ENCODE peak calls at places on chromosomes 1 and 21, in four cellular contexts. M is GM12878, D is H1, W is HepG2. O is an unnamed sample.

GRCh38 chr1:238199325-238199724 is 308.6 kb upstream of the ZP4 start:
- DNase-seq in W (no peak), M (no peak), D (no peak), O (no peak)

GRCh38 chr1:24392982-24393645 is 20.5 kb downstream of the STPG1 start:
- DNase-seq in W (no peak), M (no peak), D (peak; percentile 42), O (no peak)

GRCh38 chr21:37562920-37563640 is 196.5 kb downstream of the DYRK1A start:
- DNase-seq in M (no peak), D (no peak), W (no peak), O (no peak)

GRCh38 chr1:28718601-28719331 is 18.0 kb upstream of the YTHDF2 start:
- DNase-seq in M (no peak), W (no peak), D (no peak), O (no peak)

GRCh38 chr1:113872219-113872934 is 865 bp upstream of the PTPN22 start:
- DNase-seq in M (no peak), D (no peak), W (no peak), O (no peak)

GRCh38 chr1:185996211-185996610 is 262.0 kb downstream of the HMCN1 start:
- DNase-seq in W (no peak), D (no peak), M (no peak), O (no peak)

GRCh38 chr1:15280416-15280815 is 33.4 kb downstream of the FHAD1 start:
- DNase-seq in D (no peak), M (no peak), W (no peak), O (no peak)

GRCh38 chr21:45542242-45542666 is at the start of gene SLC19A1:
- DNase-seq in D (peak; percentile 71), M (no peak), W (no peak), O (peak; percentile 97)

GRCh38 chr1:227924838-227925574 is 22.7 kb downstream of the WNT9A start:
- DNase-seq in D (no peak), M (no peak), W (no peak), O (no peak)

GRCh38 chr1:168116327-168116799 is 20.4 kb downstream of the GPR161 start:
- DNase-seq in D (no peak), W (no peak), M (no peak), O (no peak)

GRCh38 chr1:67336783-67337182 is 29.1 kb downstream of the IL12RB2 start:
- DNase-seq in M (no peak), D (no peak), W (no peak), O (no peak)

GRCh38 chr1:231665046-231665445 is 38.5 kb downstream of the DISC1 start:
- DNase-seq in W (no peak), D (no peak), M (no peak), O (no peak)

GRCh38 chr1:113647121-113647520 is 112.2 kb downstream of the PHTF1 start:
- DNase-seq in W (no peak), D (no peak), M (no peak), O (no peak)

GRCh38 chr1:236156512-236157208 is 14.3 kb downstream of the GPR137B start:
- DNase-seq in M (peak; percentile 99), D (no peak), W (no peak), O (no peak)

GRCh38 chr1:157734328-157734727 is 33.8 kb upstream of the FCRL3 start:
- DNase-seq in M (no peak), D (no peak), W (no peak), O (no peak)

GRCh38 chr1:166064324-166064926 is 102.4 kb downstream of the FAM78B start:
- DNase-seq in M (no peak), D (no peak), W (no peak), O (no peak)

GRCh38 chr1:72037745-72038343 is 244.5 kb downstream of the NEGR1 start:
- DNase-seq in M (no peak), D (no peak), W (peak; percentile 25), O (peak; percentile 21)

GRCh38 chr1:234868296-234869147 is 258.5 kb upstream of the IRF2BP2 start:
- DNase-seq in D (no peak), M (no peak), W (no peak), O (no peak)

GRCh38 chr1:7225711-7226505 is 440.7 kb downstream of the CAMTA1 start:
- DNase-seq in D (no peak), M (no peak), W (no peak), O (no peak)

GRCh38 chr21:15631342-15631741 is 98.4 kb upstream of the USP25 start:
- DNase-seq in M (no peak), D (no peak), W (no peak), O (no peak)

GRCh38 chr1:229759037-229759435 is 133.0 kb downstream of the URB2 start:
- DNase-seq in W (no peak), M (no peak), D (no peak), O (no peak)

GRCh38 chr1:205920159-205920558 is 23.1 kb downstream of the SLC26A9 start:
- DNase-seq in D (no peak), W (no peak), M (no peak), O (no peak)

GRCh38 chr21:45431781-45432572 is 27.0 kb downstream of the COL18A1 start:
- DNase-seq in D (no peak), W (peak; percentile 36), M (no peak), O (no peak)

GRCh38 chr1:240284656-240285427 is 193.2 kb downstream of the FMN2 start:
- DNase-seq in M (no peak), W (no peak), D (no peak), O (no peak)

GRCh38 chr1:81559662-81560350 is 240.9 kb upstream of the ADGRL2 start:
- DNase-seq in W (no peak), D (no peak), M (no peak), O (no peak)

GRCh38 chr1:206472454-206472853 is 2.2 kb downstream of the IKBKE start:
- DNase-seq in W (peak; percentile 31), D (no peak), M (no peak), O (no peak)

GRCh38 chr1:240352769-240353168 is 259.2 kb downstream of the GREM2 start:
- DNase-seq in M (no peak), W (no peak), D (no peak), O (no peak)

GRCh38 chr1:22522221-22522743 is 41.0 kb upstream of the EPHA8 start:
- DNase-seq in M (no peak), W (no peak), D (no peak), O (no peak)

GRCh38 chr21:41678944-41679343 is 87.9 kb downstream of the RIPK4 start:
- DNase-seq in M (no peak), D (peak; percentile 87), W (peak; percentile 98), O (peak; percentile 97)

DNA sequence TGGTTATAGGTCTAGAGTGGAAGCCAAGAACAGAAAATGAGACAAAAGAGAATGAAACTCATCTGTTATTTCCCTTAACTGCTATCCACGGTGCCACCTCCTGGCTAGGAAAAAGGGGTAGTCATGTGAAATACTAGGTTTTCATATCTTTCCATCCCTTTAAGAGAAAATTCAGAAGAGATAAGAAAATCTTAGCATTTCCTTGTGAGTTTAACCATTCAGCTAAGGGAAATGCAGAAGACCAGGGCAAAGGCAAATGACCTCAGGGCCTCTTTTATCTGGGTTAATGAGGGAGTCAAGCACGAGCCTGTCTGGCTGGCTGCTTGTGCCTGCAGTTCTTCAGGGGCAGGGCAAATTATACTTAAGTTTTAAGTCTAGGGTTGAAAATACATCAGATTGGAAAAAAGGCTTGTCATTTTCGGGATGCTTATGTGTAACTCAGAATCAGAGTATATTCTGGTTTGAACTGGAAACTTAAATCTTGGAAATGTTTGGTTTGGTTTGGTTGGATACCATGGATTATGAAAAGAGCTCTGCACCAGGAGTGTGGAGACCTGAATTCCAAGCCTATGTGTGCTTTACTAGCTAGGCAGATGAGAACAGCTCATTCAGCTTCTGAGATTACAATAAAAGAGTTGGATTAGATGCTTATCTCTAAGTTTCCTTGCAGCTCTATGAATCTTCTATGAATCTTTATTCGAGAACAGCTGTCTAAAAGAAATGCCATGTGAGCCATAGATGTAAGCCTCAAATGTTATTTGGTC is 19.9 kb downstream of the NIBAN1 start:
- DNase-seq in W (no peak), M (no peak), D (no peak), O (no peak)
- TF ChIP-seq SUZ12 in W (no peak), M (no peak), D (no peak), O (no peak)

GRCh38 chr1:31315902-31316301 is 19.1 kb downstream of the ZCCHC17 start:
- DNase-seq in D (no peak), W (no peak), M (no peak), O (no peak)
- TF ChIP-seq SP1 in D (no peak), W (no peak), M (no peak), O (no peak)

GRCh38 chr1:158943059-158943458 is 11.7 kb downstream of the PYHIN1 start:
- DNase-seq in D (no peak), M (no peak), W (no peak), O (no peak)
- TF ChIP-seq SUZ12 in D (no peak), M (no peak), W (no peak), O (no peak)

GRCh38 chr1:116881879-116882520 is 27.7 kb upstream of the PTGFRN start:
- DNase-seq in D (peak; percentile 54), W (peak; percentile 8), M (no peak), O (peak; percentile 54)
- TF ChIP-seq SP1 in D (no peak), W (no peak), M (no peak), O (no peak)

GRCh38 chr1:223835754-223836153 is 10.0 kb downstream of the TP53BP2 start:
- DNase-seq in W (no peak), M (no peak), D (no peak), O (no peak)
- TF ChIP-seq SUZ12 in W (no peak), M (no peak), D (no peak), O (no peak)

GRCh38 chr1:932776-933602 is 9.3 kb downstream of the SAMD11 start:
- DNase-seq in W (no peak), D (no peak), M (no peak), O (no peak)

GRCh38 chr1:931380-932177 is 7.9 kb downstream of the SAMD11 start:
- DNase-seq in M (no peak), D (no peak), W (no peak), O (no peak)

GRCh38 chr1:932178-932520 is 8.4 kb downstream of the SAMD11 start:
- DNase-seq in M (no peak), D (no peak), W (no peak), O (no peak)

GRCh38 chr1:934991-935750 is 11.4 kb downstream of the SAMD11 start:
- DNase-seq in D (no peak), W (no peak), M (no peak), O (no peak)

GRCh38 chr1:933603-933940 is 9.8 kb downstream of the SAMD11 start:
- DNase-seq in M (no peak), D (no peak), W (no peak), O (no peak)
- TF ChIP-seq SP1 in M (no peak), D (no peak), W (no peak), O (no peak)

O was measured in HEK293T.